ENCODE peak calls at places on chromosomes 11 and 22, in seven cellular contexts. E, N, S, G, Y, D and P are unnamed samples.

GRCh38 chr11:119758291-119758690 is 29.3 kb upstream of the NECTIN1 start:
- DNase-seq in E (no peak), N (no peak), S (no peak), G (no peak), Y (peak; percentile 73), D (no peak), P (no peak)

GRCh38 chr11:95254139-95254704 is 23.2 kb upstream of the SESN3 start:
- DNase-seq in E (peak; percentile 47), N (peak; percentile 50), S (peak; percentile 75), G (peak; percentile 96), Y (peak; percentile 92), D (peak; percentile 87), P (peak; percentile 95)

GRCh38 chr22:41367039-41367679 is 14.6 kb upstream of the TEF start:
- DNase-seq in E (no peak), N (peak; percentile 81), S (no peak), G (no peak), Y (peak; percentile 93), D (peak; percentile 99), P (no peak)

GRCh38 chr22:23034621-23035556 is 35.4 kb upstream of the GNAZ start:
- DNase-seq in E (no peak), N (no peak), S (no peak), G (peak; percentile 94), Y (no peak), D (no peak), P (no peak)

GRCh38 chr22:42994276-42994916 is 20.6 kb downstream of the PACSIN2 start:
- DNase-seq in E (no peak), N (no peak), S (no peak), G (no peak), Y (no peak), D (no peak), P (no peak)

GRCh38 chr11:103609117-103610066 is 427.0 kb upstream of the DDI1 start:
- DNase-seq in E (no peak), N (no peak), S (peak; percentile 44), G (no peak), Y (peak; percentile 89), D (no peak), P (no peak)

GRCh38 chr22:30228509-30229359 is 17.8 kb downstream of the LIF start:
- DNase-seq in E (no peak), N (no peak), S (peak; percentile 59), G (no peak), Y (peak; percentile 48), D (no peak), P (no peak)

GRCh38 chr22:39932918-39933649 is 27.1 kb upstream of the TMA7B start:
- DNase-seq in E (peak; percentile 28), N (no peak), S (peak; percentile 81), G (peak; percentile 68), Y (peak; percentile 36), D (no peak), P (peak; percentile 78)

GRCh38 chr22:38271927-38272372 is 860 bp downstream of the TMEM184B start:
- DNase-seq in E (no peak), N (no peak), S (no peak), G (no peak), Y (peak; percentile 41), D (no peak), P (peak; percentile 19)

GRCh38 chr11:11841121-11841604 is 609 bp upstream of the USP47 start:
- DNase-seq in E (no peak), N (no peak), S (no peak), G (no peak), Y (peak; percentile 58), D (no peak), P (no peak)

GRCh38 chr11:12184696-12185095 is 74.3 kb downstream of the MICAL2 start:
- DNase-seq in E (no peak), N (no peak), S (no peak), G (no peak), Y (peak; percentile 70), D (no peak), P (no peak)

GRCh38 chr11:135027461-135027860 is 615.4 kb upstream of the B3GAT1 start:
- DNase-seq in E (no peak), N (no peak), S (peak; percentile 68), G (peak; percentile 7), Y (peak; percentile 44), D (no peak), P (peak; percentile 24)

GRCh38 chr11:76685841-76686240 is 15.3 kb upstream of the LRRC32 start:
- DNase-seq in E (no peak), N (no peak), S (no peak), G (no peak), Y (no peak), D (no peak), P (no peak)

GRCh38 chr11:86676533-86677154 is 4.2 kb upstream of the ME3 start:
- DNase-seq in E (no peak), N (no peak), S (peak; percentile 32), G (peak; percentile 3), Y (peak; percentile 39), D (no peak), P (no peak)

GRCh38 chr11:94511932-94512781 is at the start of gene C11orf97:
- DNase-seq in E (peak; percentile 16), N (no peak), S (peak; percentile 44), G (no peak), Y (peak; percentile 71), D (peak; percentile 74), P (peak; percentile 70)

GRCh38 chr11:107078375-107078774 is 60.1 kb upstream of the GUCY1A2 start:
- DNase-seq in E (no peak), N (no peak), S (no peak), G (no peak), Y (peak; percentile 7), D (no peak), P (no peak)

GRCh38 chr11:73758451-73758850 is 2.4 kb downstream of the RAB6A start:
- DNase-seq in E (no peak), N (no peak), S (no peak), G (no peak), Y (no peak), D (no peak), P (no peak)

GRCh38 chr11:1158681-1159525 is 1.1 kb downstream of the MUC5AC start:
- DNase-seq in E (no peak), N (no peak), S (no peak), G (no peak), Y (no peak), D (peak; percentile 60), P (no peak)

GRCh38 chr11:128499613-128500213 is 87.6 kb downstream of the ETS1 start:
- DNase-seq in E (no peak), N (no peak), S (no peak), G (no peak), Y (no peak), D (no peak), P (no peak)

GRCh38 chr11:125079151-125079877 is 16.2 kb downstream of the SLC37A2 start:
- DNase-seq in E (no peak), N (no peak), S (no peak), G (no peak), Y (no peak), D (no peak), P (no peak)

GRCh38 chr22:36701941-36702640 is 1.5 kb downstream of the CACNG2 start:
- DNase-seq in E (no peak), N (no peak), S (no peak), G (no peak), Y (no peak), D (no peak), P (no peak)

GRCh38 chr22:36702832-36703210 is 731 bp downstream of the CACNG2 start:
- DNase-seq in E (no peak), N (no peak), S (no peak), G (no peak), Y (no peak), D (no peak), P (no peak)

DNA sequence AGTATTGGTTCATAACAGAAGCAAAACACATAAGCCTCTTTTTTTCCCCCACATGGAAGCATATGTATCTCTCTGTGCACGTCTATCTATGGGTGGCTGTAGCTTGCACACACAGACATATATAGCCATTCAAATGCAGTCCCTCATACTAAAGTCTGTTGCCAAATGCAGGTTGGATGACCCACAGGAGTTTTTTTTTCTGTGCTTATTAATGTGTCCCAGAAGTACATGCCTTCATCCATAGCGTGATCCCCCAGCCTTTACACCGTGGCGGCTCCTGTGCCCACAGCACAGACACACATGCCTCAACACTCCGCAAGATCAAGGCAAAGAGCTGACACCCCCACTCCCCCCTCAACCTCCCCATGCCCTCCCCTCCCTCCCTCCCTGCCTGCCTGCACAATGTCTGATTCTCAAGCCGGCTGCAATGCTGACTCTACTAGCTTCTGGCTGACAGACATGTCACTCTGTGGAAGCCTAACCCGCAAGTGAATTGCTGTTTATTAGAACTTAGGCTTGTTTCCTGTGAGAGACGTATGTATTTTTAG is 2.3 kb downstream of the CACNG2 start:
- DNase-seq in E (no peak), N (no peak), S (no peak), G (no peak), Y (no peak), D (no peak), P (no peak)
- H3K4me3 ChIP-seq in E (no peak overlapping the region), N (no peak overlapping the region), S (no peak overlapping the region), G (no peak overlapping the region), Y (no peak overlapping the region), D (no peak overlapping the region), P (no peak overlapping the region)

GRCh38 chr11:122723106-122723505 is 67.6 kb downstream of the UBASH3B start:
- DNase-seq in E (no peak), N (no peak), S (no peak), G (no peak), Y (no peak), D (no peak), P (no peak)

GRCh38 chr11:122721964-122722266 is 66.4 kb downstream of the UBASH3B start:
- DNase-seq in E (no peak), N (no peak), S (no peak), G (no peak), Y (peak; percentile 77), D (no peak), P (no peak)

GRCh38 chr11:122723576-122723975 is 68.1 kb downstream of the UBASH3B start:
- DNase-seq in E (no peak), N (no peak), S (no peak), G (no peak), Y (peak; percentile 38), D (no peak), P (no peak)

GRCh38 chr11:122727101-122727929 is 71.8 kb downstream of the UBASH3B start:
- DNase-seq in E (no peak), N (no peak), S (no peak), G (peak; percentile 63), Y (peak; percentile 37), D (no peak), P (peak; percentile 38)

DNA sequence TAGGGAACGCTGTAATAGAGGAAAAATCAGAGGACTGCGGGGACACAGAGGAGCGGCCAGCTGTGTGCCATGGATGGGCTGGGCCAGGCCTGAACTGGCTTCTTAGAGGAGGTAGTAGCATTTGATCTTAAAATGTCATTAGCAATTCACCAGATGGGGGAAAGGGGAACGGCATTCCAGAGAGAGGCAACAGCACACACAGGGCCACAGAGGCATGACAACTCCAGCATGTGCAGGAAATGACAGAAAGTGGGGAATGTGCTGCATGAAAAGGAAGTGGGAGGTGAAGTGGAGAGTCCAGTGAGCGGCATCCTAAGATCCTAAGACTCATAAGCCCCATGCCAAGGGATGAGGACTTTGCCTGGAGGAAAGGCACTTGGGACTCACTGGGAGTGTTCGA is 69.0 kb downstream of the UBASH3B start:
- DNase-seq in E (no peak), N (no peak), S (no peak), G (no peak), Y (peak; percentile 55), D (no peak), P (no peak)
- H3K4me1 ChIP-seq in E (peaks cover 47% of the 10 kb centered on the region), N (no peaks in the 10 kb centered on the region), S (peaks cover 3% of the 10 kb centered on the region), G (peaks cover 91% of the 10 kb centered on the region), Y (peaks cover 54% of the 10 kb centered on the region), D (no peaks in the 10 kb centered on the region), P (peaks cover 62% of the 10 kb centered on the region)

GRCh38 chr11:59923813-59924212 is 14.4 kb upstream of the OOSP1 start:
- DNase-seq in E (no peak), N (no peak), S (no peak), G (peak; percentile 13), Y (no peak), D (no peak), P (no peak)
- H3K9me3 ChIP-seq in E (peaks cover 16% of the 10 kb centered on the region), N (peaks cover 32% of the 10 kb centered on the region), S (peaks cover 50% of the 10 kb centered on the region), G (peaks cover 13% of the 10 kb centered on the region), Y (no peaks in the 10 kb centered on the region), D (peaks cover 35% of the 10 kb centered on the region), P (peaks cover 43% of the 10 kb centered on the region)

GRCh38 chr11:99020324-99021225 is at the start of gene CNTN5:
- DNase-seq in E (no peak), N (no peak), S (peak; percentile 25), G (no peak), Y (peak; percentile 22), D (peak; percentile 67), P (no peak)
- H3K4me3 ChIP-seq in E (no peak within 1 kb of the TSS), N (peak within 1 kb of the TSS; percentile 70), S (peak within 1 kb of the TSS; percentile 53), G (no peak within 1 kb of the TSS), Y (peak within 1 kb of the TSS; percentile 45), D (peak within 1 kb of the TSS; percentile 39), P (no peak within 1 kb of the TSS)